ENCODE peak calls at places on chromosomes 13 and 19, in five cellular contexts. T is HEK293T, A is HepG2, I is K562, C is GM12878. E is an unnamed sample.

GRCh38 chr19:5145521-5146511 is 176.9 kb downstream of the KDM4B start:
- DNase-seq in T (no peak), A (no peak), I (no peak), C (no peak), E (no peak)

GRCh38 chr13:97256343-97256783 is 34.2 kb downstream of the MBNL2 start:
- DNase-seq in T (no peak), A (peak), I (peak), C (no peak), E (no peak)

GRCh38 chr13:107721436-107721835 is 493.9 kb downstream of the LIG4 start:
- DNase-seq in T (no peak), A (no peak), I (no peak), C (no peak), E (peak)

GRCh38 chr19:17727843-17728242 is 8.6 kb downstream of the MAP1S start:
- DNase-seq in T (no peak), A (no peak), I (no peak), C (no peak), E (no peak)

GRCh38 chr19:40780582-40780981 is 2.5 kb downstream of the RAB4B start:
- DNase-seq in T (no peak), A (no peak), I (no peak), C (no peak), E (no peak)

GRCh38 chr13:105428816-105429215 is 1106.6 kb downstream of the EFNB2 start:
- DNase-seq in T (no peak), A (no peak), I (no peak), C (no peak), E (no peak)

GRCh38 chr13:31032574-31033095 is 100.2 kb downstream of the TEX26 start:
- DNase-seq in T (no peak), A (no peak), I (no peak), C (no peak), E (no peak)

GRCh38 chr13:67235265-67235664 is 5.1 kb upstream of the PCDH9 start:
- DNase-seq in T (no peak), A (no peak), I (no peak), C (no peak), E (peak)

GRCh38 chr19:58558066-58558622 is at the start of gene UBE2M:
- DNase-seq in T (no peak), A (no peak), I (peak), C (no peak), E (no peak)

GRCh38 chr13:112974676-112975075 is 5.7 kb downstream of the MCF2L start:
- DNase-seq in T (no peak), A (no peak), I (no peak), C (no peak), E (no peak)

GRCh38 chr19:2340496-2341246 is 12.2 kb downstream of the SPPL2B start:
- DNase-seq in T (no peak), A (no peak), I (no peak), C (no peak), E (no peak)

GRCh38 chr19:2339644-2340310 is 11.3 kb downstream of the SPPL2B start:
- DNase-seq in T (no peak), A (no peak), I (no peak), C (no peak), E (no peak)

GRCh38 chr19:2341987-2342386 is 13.5 kb downstream of the SPPL2B start:
- DNase-seq in T (no peak), A (no peak), I (no peak), C (no peak), E (no peak)

GRCh38 chr19:2342656-2343288 is 14.3 kb downstream of the SPPL2B start:
- DNase-seq in T (no peak), A (no peak), I (no peak), C (no peak), E (no peak)

DNA sequence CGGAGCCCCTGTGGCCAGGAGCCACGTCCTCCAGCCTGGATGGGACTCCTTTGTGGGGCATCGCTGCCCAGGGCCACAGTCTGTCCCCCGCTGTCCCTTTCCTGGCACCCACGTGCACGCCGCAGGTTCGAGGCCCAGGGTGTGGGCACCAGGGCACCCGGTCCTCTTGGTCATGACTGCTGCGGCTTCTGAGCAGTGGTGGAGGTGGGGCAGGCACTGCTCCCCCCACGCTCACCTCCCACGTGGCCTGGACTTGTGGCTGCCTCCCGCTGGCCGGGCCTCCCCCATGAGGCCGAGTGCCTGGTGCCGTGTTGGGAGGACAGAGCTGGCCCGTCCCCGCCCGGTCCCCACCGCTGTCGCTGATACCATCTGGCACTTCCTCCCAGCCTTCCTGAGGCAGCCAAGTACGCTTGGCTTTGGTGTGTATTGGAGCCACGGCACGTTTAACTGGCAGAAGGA is 12.8 kb downstream of the SPPL2B start:
- DNase-seq in T (no peak), A (no peak), I (peak), C (no peak), E (no peak)
- TF ChIP-seq FOXM1 in T (no peak), A (no peak), I (no peak), C (no peak), E (no peak)

GRCh38 chr19:19535311-19536191 is 2.5 kb upstream of the CILP2 start:
- DNase-seq in T (no peak), A (no peak), I (no peak), C (no peak), E (no peak)

GRCh38 chr19:19537321-19538048 is 580 bp upstream of the CILP2 start:
- DNase-seq in T (no peak), A (no peak), I (no peak), C (no peak), E (no peak)

GRCh38 chr19:19538767-19539166 is 702 bp downstream of the CILP2 start:
- DNase-seq in T (no peak), A (no peak), I (no peak), C (no peak), E (no peak)

GRCh38 chr19:19539738-19540703 is 2.0 kb downstream of the CILP2 start:
- DNase-seq in T (peak), A (no peak), I (peak), C (no peak), E (peak)

DNA sequence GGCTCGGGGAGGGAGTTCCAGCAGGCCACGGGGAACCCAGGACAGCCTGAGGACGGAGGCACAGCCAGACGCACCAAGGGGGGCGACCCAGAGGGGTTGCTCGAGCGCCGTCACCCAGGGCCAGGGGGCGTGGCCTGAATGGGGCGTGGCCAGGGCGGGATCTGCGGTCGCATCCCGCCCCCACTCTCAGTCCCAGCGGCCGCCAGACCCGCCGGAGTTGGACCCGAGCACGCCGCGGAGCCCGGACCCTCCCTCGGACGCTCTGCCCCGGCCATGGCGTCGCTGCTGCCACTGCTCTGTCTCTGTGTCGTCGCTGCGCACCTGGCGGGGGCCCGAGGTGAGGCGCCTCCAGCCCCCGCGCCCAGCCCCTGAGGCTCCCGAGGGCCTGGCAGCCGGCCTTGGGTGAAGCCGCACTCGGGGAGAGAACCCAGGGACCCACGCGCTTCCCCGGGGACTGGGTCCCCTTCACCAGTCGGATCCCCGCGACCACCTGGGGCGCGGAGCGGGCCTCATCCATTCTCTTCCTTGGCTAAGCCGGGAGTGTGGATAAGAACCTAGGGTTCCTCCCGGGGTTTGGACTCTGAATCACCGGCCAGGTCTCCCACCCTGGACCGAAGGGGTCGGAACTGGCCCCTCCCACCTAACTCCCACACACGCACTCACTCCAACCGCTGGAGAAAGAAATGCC is at the start of gene CILP2:
- DNase-seq in T (peak), A (no peak), I (no peak), C (no peak), E (peak)
- TF ChIP-seq FOXM1 in T (no peak), A (no peak), I (no peak), C (no peak), E (no peak)

GRCh38 chr19:48415869-48416268 is 22.4 kb downstream of the GRIN2D start:
- DNase-seq in T (no peak), A (no peak), I (no peak), C (no peak), E (no peak)

GRCh38 chr19:48417436-48417835 is 24.0 kb downstream of the GRIN2D start:
- DNase-seq in T (no peak), A (peak), I (no peak), C (no peak), E (no peak)

GRCh38 chr19:48418317-48419064 is 25.0 kb downstream of the GRIN2D start:
- DNase-seq in T (no peak), A (no peak), I (peak), C (no peak), E (no peak)

GRCh38 chr19:48415395-48415794 is 21.9 kb downstream of the GRIN2D start:
- DNase-seq in T (peak), A (peak), I (peak), C (no peak), E (peak)

DNA sequence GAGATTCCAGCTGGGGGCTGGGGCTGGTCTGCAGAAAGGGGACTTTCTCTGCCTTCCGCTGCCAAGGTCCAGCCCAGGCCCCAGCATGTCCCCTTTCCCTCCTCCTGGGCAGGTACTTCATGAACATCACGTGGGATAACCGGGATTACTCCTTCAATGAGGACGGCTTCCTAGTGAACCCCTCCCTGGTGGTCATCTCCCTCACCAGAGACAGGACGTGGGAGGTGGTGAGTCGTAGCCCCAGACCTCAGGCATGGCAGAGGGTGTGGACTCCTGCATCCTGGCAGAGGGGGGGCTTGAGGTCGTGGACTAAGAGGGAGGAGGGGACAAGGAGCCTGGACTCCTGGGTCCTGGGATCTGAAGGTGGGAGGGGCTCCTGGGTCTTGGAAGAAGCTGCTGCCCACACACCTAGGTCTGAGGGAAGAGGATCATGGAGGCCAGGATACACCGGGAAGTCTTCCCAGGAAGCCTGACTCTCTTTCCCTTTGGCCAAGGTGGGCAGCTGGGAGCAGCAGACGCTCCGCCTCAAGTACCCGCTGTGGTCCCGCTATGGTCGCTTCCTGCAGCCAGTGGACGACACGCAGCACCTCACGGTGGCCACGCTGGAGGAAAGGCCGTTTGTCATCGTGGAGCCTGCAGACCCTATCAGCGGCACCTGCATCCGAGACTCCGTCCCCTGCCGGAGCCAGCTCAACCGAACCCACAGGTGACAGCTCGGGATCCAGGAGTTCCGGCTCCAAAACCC is 20.6 kb downstream of the GRIN2D start:
- DNase-seq in T (no peak), A (no peak), I (no peak), C (no peak), E (no peak)
- TF ChIP-seq FOXM1 in T (no peak), A (no peak), I (no peak), C (no peak), E (no peak)

DNA sequence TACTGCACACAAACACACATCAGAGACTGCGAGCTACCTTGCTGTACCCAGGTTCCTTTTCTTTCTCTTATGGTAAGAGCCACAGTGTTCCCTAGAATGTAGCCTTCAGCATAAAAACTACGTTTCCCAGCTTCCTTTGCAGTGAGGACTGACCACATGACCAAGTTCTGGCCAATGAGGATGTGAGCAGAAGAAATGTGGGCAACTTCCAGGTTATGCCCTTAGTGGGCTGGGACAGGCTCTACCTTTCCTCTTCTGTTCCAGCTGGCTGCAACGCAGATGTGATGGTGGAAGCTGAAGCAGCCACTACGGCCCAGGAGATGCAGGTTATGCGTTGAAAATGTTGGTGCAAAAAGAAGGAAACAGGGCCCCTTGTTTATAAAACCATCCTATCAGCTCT is 27.5 kb downstream of the VRK3 start:
- DNase-seq in T (peak), A (peak), I (peak), C (peak), E (peak)
- TF ChIP-seq FOXM1 in T (no peak), A (no peak), I (no peak), C (no peak), E (no peak)

GRCh38 chr13:43304945-43305344 is 281.6 kb downstream of the DNAJC15 start:
- DNase-seq in T (no peak), A (no peak), I (no peak), C (no peak), E (peak)
- TF ChIP-seq FOXM1 in T (no peak), A (no peak), I (no peak), C (no peak), E (no peak)

DNA sequence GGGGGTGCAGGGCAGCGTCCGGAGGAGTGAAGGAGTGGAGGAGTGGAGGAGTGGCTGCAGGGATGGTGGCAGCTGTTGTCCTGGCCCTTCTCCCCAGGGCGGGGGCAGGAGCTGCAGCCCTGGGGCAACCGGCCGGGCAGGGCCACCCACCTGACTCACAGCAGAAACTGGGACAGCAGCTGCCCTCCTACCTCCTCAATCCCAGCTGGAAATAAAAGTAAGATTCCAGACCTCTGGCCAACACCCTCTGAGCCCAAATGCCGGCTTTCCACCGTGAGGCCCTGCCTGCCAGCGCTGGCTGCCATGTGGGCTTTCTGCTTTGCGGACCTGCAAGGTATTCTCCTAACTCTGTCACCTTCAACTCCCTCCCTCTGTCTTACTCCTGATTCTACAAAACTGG is 3.3 kb upstream of the CLPP start:
- DNase-seq in T (no peak), A (no peak), I (no peak), C (no peak), E (no peak)
- TF ChIP-seq FOXM1 in T (no peak), A (no peak), I (no peak), C (no peak), E (no peak)

GRCh38 chr19:6271721-6272410 is 7.9 kb downstream of the MLLT1 start:
- DNase-seq in T (peak), A (no peak), I (peak), C (no peak), E (peak)
- TF ChIP-seq FOXM1 in T (no peak), A (no peak), I (no peak), C (no peak), E (no peak)

DNA sequence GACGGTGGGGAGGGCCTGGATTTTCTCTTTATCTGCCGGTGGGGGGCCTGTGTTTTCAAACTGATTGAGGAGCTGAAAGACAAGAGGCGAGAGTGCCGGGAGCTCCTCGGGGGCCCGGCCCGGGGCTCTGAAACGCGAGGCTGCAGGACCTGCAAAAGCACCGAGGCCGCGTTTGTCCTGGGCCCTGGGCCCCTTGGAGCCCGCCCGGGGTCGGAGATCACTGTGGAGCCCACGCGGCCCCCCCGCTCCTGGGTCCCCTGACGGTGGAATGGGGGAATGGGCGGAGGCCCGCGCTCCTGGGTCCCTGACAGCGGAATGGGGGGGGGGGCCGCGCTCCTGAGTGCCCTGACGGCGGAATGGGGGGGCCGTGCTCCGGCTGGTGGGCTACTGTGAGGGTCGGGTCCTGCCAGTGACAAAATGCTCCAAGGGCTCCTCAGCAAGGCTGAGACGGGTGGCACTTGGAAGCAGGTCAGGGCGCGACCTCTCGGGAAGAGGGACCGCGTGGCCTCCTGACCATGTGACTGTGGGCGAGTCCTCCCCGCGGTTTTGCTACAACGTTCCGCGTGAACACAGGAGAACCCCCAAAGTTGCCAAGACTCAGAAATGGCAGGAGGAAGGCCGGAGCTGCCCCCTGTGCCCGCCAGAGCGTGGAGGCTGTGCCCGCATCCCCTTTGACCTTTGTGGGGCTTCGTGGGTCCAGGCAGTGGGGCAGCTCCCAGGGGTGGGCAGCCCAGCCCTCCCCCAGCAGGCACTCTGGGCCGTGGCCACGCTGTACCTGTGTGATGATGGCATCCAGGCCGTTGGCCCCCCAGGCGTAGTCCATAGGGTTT is 9.4 kb downstream of the FGF22 start:
- DNase-seq in T (no peak), A (no peak), I (no peak), C (no peak), E (no peak)
- TF ChIP-seq FOXM1 in T (no peak), A (no peak), I (no peak), C (no peak), E (no peak)

E was measured in SK-N-SH.